ENCODE peak calls at places on chromosomes 4 and X, in four cellular contexts. P is HepG2, I is GM12878, T is K562. L is an unnamed sample.

GRCh38 chr4:7805533-7806079 is 134.1 kb downstream of the AFAP1 start:
- DNase-seq in P (peak), I (no peak), T (no peak), L (no peak)

GRCh38 chr4:7828926-7829325 is 110.7 kb downstream of the AFAP1 start:
- DNase-seq in P (no peak), I (no peak), T (no peak), L (no peak)

GRCh38 chrX:2676794-2677675 is 14.1 kb upstream of the CD99 start:
- DNase-seq in P (no peak), I (no peak), T (no peak), L (no peak)

GRCh38 chr4:25358515-25359275 is 18.4 kb upstream of the ANAPC4 start:
- DNase-seq in P (no peak), I (no peak), T (no peak), L (no peak)

GRCh38 chr4:7066006-7066405 is 1.9 kb downstream of the GRPEL1 start:
- DNase-seq in P (no peak), I (no peak), T (no peak), L (no peak)

GRCh38 chr4:184911310-184911709 is 85.5 kb upstream of the ACSL1 start:
- DNase-seq in P (no peak), I (no peak), T (no peak), L (no peak)

GRCh38 chr4:71187399-71188196 is 151.2 kb upstream of the SLC4A4 start:
- DNase-seq in P (no peak), I (no peak), T (no peak), L (peak)

GRCh38 chrX:2928127-2928582 is 984 bp downstream of the ARSD start:
- DNase-seq in P (peak), I (no peak), T (no peak), L (peak)

GRCh38 chr4:143407475-143407874 is 70.8 kb downstream of the GAB1 start:
- DNase-seq in P (no peak), I (no peak), T (no peak), L (no peak)

GRCh38 chrX:102744307-102744706 is 23.8 kb downstream of the GPRASP3 start:
- DNase-seq in P (no peak), I (no peak), T (no peak), L (no peak)

GRCh38 chr4:23163649-23164436 is 471.1 kb downstream of the GBA3 start:
- DNase-seq in P (no peak), I (no peak), T (no peak), L (no peak)

GRCh38 chr4:101439926-101440325 is 92.6 kb upstream of the PPP3CA start:
- DNase-seq in P (no peak), I (no peak), T (no peak), L (no peak)

GRCh38 chrX:51896626-51897025 is 3.2 kb downstream of the MAGED1 start:
- DNase-seq in P (no peak), I (no peak), T (no peak), L (no peak)

GRCh38 chr4:48031802-48032525 is 15.4 kb downstream of the NIPAL1 start:
- DNase-seq in P (no peak), I (no peak), T (no peak), L (no peak)

GRCh38 chr4:176784816-176785215 is 7.9 kb downstream of the VEGFC start:
- DNase-seq in P (no peak), I (no peak), T (no peak), L (no peak)

GRCh38 chr4:112449708-112450107 is 66.3 kb downstream of the NEUROG2 start:
- DNase-seq in P (no peak), I (no peak), T (no peak), L (no peak)

GRCh38 chr4:73918058-73918457 is 48.9 kb downstream of the CXCL1 start:
- DNase-seq in P (no peak), I (no peak), T (no peak), L (no peak)

GRCh38 chrX:107451754-107452153 is 2.3 kb downstream of the FRMPD3 start:
- DNase-seq in P (no peak), I (no peak), T (no peak), L (peak)

GRCh38 chr4:7244766-7245320 is 52.5 kb downstream of the SORCS2 start:
- DNase-seq in P (no peak), I (no peak), T (no peak), L (no peak)

GRCh38 chrX:109261279-109261678 is 220.6 kb downstream of the GUCY2F start:
- DNase-seq in P (no peak), I (no peak), T (no peak), L (no peak)

GRCh38 chrX:109268340-109268739 is 213.5 kb downstream of the GUCY2F start:
- DNase-seq in P (no peak), I (no peak), T (no peak), L (no peak)

GRCh38 chrX:109266034-109266433 is 215.9 kb downstream of the GUCY2F start:
- DNase-seq in P (no peak), I (no peak), T (no peak), L (no peak)

GRCh38 chrX:109270580-109271484 is 211.1 kb downstream of the GUCY2F start:
- DNase-seq in P (no peak), I (peak), T (no peak), L (no peak)

GRCh38 chrX:109264878-109265277 is 217.0 kb downstream of the GUCY2F start:
- DNase-seq in P (no peak), I (no peak), T (no peak), L (no peak)
- TF ChIP-seq NR2C2 in P (no peak), I (no peak), T (no peak), L (no peak)

GRCh38 chrX:38311743-38312142 is 15.6 kb downstream of the RPGR start:
- DNase-seq in P (no peak), I (no peak), T (no peak), L (no peak)

GRCh38 chrX:38304010-38304409 is 23.3 kb downstream of the RPGR start:
- DNase-seq in P (peak), I (no peak), T (no peak), L (peak)

GRCh38 chrX:38305971-38306370 is 21.3 kb downstream of the RPGR start:
- DNase-seq in P (peak), I (no peak), T (no peak), L (no peak)
- TF ChIP-seq NR2C2 in P (no peak), I (no peak), T (no peak), L (no peak)

GRCh38 chr4:114368751-114369150 is 229.9 kb upstream of the UGT8 start:
- DNase-seq in P (no peak), I (no peak), T (no peak), L (no peak)

GRCh38 chr4:114366368-114366767 is 232.2 kb upstream of the UGT8 start:
- DNase-seq in P (no peak), I (no peak), T (no peak), L (no peak)

GRCh38 chr4:114365591-114365990 is 233.0 kb upstream of the UGT8 start:
- DNase-seq in P (no peak), I (no peak), T (no peak), L (no peak)

GRCh38 chr4:114361249-114361648 is 237.4 kb upstream of the UGT8 start:
- DNase-seq in P (no peak), I (no peak), T (no peak), L (no peak)

DNA sequence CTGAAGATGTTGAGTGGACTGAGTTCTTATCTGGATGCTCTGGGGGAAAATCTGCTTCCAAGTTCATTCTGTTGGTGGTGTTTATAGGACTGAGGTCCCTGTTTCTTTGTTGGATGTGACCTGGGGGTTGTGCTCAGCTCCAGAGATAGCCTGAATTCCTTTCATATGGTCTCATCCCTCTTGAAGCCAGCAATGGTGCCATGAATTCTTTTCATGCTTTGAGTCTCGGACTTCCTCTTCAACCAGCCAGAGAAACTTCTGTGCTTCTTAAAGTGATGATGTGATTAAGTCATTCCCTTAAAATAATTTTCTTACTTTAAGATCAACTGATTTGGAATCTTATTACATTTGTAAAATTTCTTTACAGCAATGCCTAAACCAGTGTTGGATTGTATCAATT is 233.8 kb upstream of the UGT8 start:
- DNase-seq in P (no peak), I (no peak), T (no peak), L (no peak)
- TF ChIP-seq NR2C2 in P (no peak), I (no peak), T (no peak), L (no peak)

GRCh38 chr4:128232719-128233118 is 54.9 kb downstream of the PGRMC2 start:
- DNase-seq in P (no peak), I (no peak), T (no peak), L (no peak)

GRCh38 chr4:128228021-128228571 is 59.5 kb downstream of the PGRMC2 start:
- DNase-seq in P (no peak), I (no peak), T (no peak), L (no peak)

GRCh38 chr4:128229458-128229805 is 58.2 kb downstream of the PGRMC2 start:
- DNase-seq in P (no peak), I (no peak), T (no peak), L (no peak)

GRCh38 chr4:128225148-128225547 is 62.5 kb downstream of the PGRMC2 start:
- DNase-seq in P (no peak), I (no peak), T (no peak), L (no peak)

GRCh38 chr4:128228778-128229457 is 58.7 kb downstream of the PGRMC2 start:
- DNase-seq in P (no peak), I (no peak), T (no peak), L (no peak)
- TF ChIP-seq NR2C2 in P (no peak), I (no peak), T (no peak), L (no peak)

DNA sequence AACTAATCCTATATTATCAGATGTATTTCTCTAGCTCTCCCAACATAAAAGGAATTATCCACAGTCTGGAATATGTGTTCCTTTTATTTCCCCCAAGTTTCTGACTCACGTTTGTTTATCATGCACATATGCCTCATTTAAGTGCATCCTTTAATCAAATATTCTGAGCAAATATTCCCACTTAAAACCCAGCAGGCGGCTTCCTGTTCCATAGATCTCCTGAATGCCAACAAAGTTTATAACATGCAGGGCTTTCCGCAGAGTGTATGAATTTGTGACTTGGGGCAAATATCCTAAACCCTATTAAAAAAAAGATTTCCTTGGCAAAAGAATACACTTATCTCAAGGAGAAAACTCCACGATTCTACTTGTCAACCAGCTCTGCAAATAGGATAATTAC is 16.9 kb downstream of the GLRA2 start:
- DNase-seq in P (no peak), I (no peak), T (no peak), L (no peak)
- TF ChIP-seq NR2C2 in P (no peak), I (no peak), T (no peak), L (no peak)

GRCh38 chr4:96986800-96987199 is 1146.9 kb downstream of the PDHA2 start:
- DNase-seq in P (no peak), I (no peak), T (no peak), L (no peak)

DNA sequence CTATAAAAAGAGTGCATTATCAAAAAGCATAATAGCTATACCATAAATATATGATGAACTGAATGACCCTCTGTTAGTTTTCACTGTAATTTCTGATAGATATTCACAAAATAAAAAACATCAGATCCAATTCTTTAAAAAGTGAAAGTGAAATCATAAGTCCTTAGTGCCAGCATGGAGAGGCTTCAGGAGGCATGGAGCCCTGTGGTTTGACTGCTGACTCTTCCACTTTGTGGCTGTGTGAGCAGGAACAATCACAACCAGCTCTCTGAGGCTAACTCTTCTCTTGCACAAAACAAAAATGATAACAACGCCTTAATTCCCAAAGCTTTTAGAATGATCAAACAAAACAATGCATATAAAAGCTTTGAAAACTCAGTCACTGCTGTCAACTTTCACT is 1143.9 kb downstream of the PDHA2 start:
- DNase-seq in P (no peak), I (no peak), T (no peak), L (no peak)
- TF ChIP-seq NR2C2 in P (no peak), I (no peak), T (no peak), L (no peak)

GRCh38 chrX:134868766-134869495 is 121.9 kb upstream of the SMIM10 start:
- DNase-seq in P (no peak), I (no peak), T (no peak), L (no peak)
- TF ChIP-seq NR2C2 in P (no peak), I (no peak), T (no peak), L (no peak)

GRCh38 chrX:41923925-41924693 is 755 bp upstream of the CASK start:
- DNase-seq in P (no peak), I (no peak), T (peak), L (no peak)
- TF ChIP-seq NR2C2 in P (no peak), I (no peak), T (no peak), L (no peak)

GRCh38 chrX:149937881-149938426 is 337 bp downstream of the EOLA2 start:
- DNase-seq in P (no peak), I (no peak), T (no peak), L (no peak)
- TF ChIP-seq NR2C2 in P (no peak), I (no peak), T (no peak), L (no peak)